ENCODE peak calls at places on chromosomes 5 and 9, in seven cellular contexts. One of them, this sample, is unnamed. For H3K4me1 and H3K36me3, the result is how much of the 10 kb centered on the place peaks cover.

GRCh38 chr5:118327389-118327788 is 661.0 kb downstream of the DTWD2 start:
- DNase-seq in body of pancreas: no peak
- DNase-seq in HCT116: no peak
- DNase-seq in aorta: no peak
- DNase-seq in mesenchymal stem cell: no peak
- DNase-seq in hepatocyte: no peak
- DNase-seq in psoas muscle: no peak
- DNase-seq in this sample: no peak

GRCh38 chr5:23007226-23007625 is 154.1 kb upstream of the CDH12 start:
- DNase-seq in body of pancreas: no peak
- DNase-seq in HCT116: no peak
- DNase-seq in aorta: no peak
- DNase-seq in mesenchymal stem cell: peak
- DNase-seq in hepatocyte: no peak
- DNase-seq in psoas muscle: no peak
- DNase-seq in this sample: no peak

GRCh38 chr5:173923236-173924104 is 35.3 kb downstream of the CPEB4 start:
- DNase-seq in body of pancreas: no peak
- DNase-seq in HCT116: no peak
- DNase-seq in aorta: no peak
- DNase-seq in mesenchymal stem cell: peak
- DNase-seq in hepatocyte: no peak
- DNase-seq in psoas muscle: no peak
- DNase-seq in this sample: peak

GRCh38 chr5:82153082-82153481 is 125.1 kb downstream of the RPS23 start:
- DNase-seq in body of pancreas: no peak
- DNase-seq in HCT116: no peak
- DNase-seq in aorta: no peak
- DNase-seq in mesenchymal stem cell: no peak
- DNase-seq in hepatocyte: no peak
- DNase-seq in psoas muscle: no peak
- DNase-seq in this sample: no peak

GRCh38 chr5:65121880-65122436 is 353.2 kb downstream of the CWC27 start:
- DNase-seq in body of pancreas: no peak
- DNase-seq in HCT116: no peak
- DNase-seq in aorta: no peak
- DNase-seq in mesenchymal stem cell: peak
- DNase-seq in hepatocyte: no peak
- DNase-seq in psoas muscle: no peak
- DNase-seq in this sample: peak

GRCh38 chr5:120778491-120779293 is 314.6 kb downstream of the PRR16 start:
- DNase-seq in body of pancreas: no peak
- DNase-seq in HCT116: no peak
- DNase-seq in aorta: no peak
- DNase-seq in mesenchymal stem cell: no peak
- DNase-seq in hepatocyte: no peak
- DNase-seq in psoas muscle: no peak
- DNase-seq in this sample: peak

GRCh38 chr5:167232675-167233074 is 1058.8 kb upstream of the WWC1 start:
- DNase-seq in body of pancreas: no peak
- DNase-seq in HCT116: no peak
- DNase-seq in aorta: no peak
- DNase-seq in mesenchymal stem cell: no peak
- DNase-seq in hepatocyte: no peak
- DNase-seq in psoas muscle: no peak
- DNase-seq in this sample: peak

GRCh38 chr9:684950-685340 is 156.6 kb upstream of the DMRT1 start:
- DNase-seq in body of pancreas: no peak
- DNase-seq in HCT116: no peak
- DNase-seq in aorta: no peak
- DNase-seq in mesenchymal stem cell: peak
- DNase-seq in hepatocyte: peak
- DNase-seq in psoas muscle: no peak
- DNase-seq in this sample: peak

GRCh38 chr5:5159282-5160108 is 19.4 kb downstream of the ADAMTS16 start:
- DNase-seq in body of pancreas: no peak
- DNase-seq in HCT116: no peak
- DNase-seq in aorta: no peak
- DNase-seq in mesenchymal stem cell: no peak
- DNase-seq in hepatocyte: no peak
- DNase-seq in psoas muscle: no peak
- DNase-seq in this sample: no peak

GRCh38 chr9:68500457-68501158 is 40.1 kb downstream of the TMEM252 start:
- DNase-seq in body of pancreas: no peak
- DNase-seq in HCT116: no peak
- DNase-seq in aorta: no peak
- DNase-seq in mesenchymal stem cell: peak
- DNase-seq in hepatocyte: peak
- DNase-seq in psoas muscle: no peak
- DNase-seq in this sample: peak

GRCh38 chr9:68497629-68498028 is 43.1 kb downstream of the TMEM252 start:
- DNase-seq in body of pancreas: no peak
- DNase-seq in HCT116: no peak
- DNase-seq in aorta: no peak
- DNase-seq in mesenchymal stem cell: no peak
- DNase-seq in hepatocyte: no peak
- DNase-seq in psoas muscle: no peak
- DNase-seq in this sample: no peak

GRCh38 chr9:68502279-68502678 is 38.4 kb downstream of the TMEM252 start:
- DNase-seq in body of pancreas: no peak
- DNase-seq in HCT116: no peak
- DNase-seq in aorta: no peak
- DNase-seq in mesenchymal stem cell: no peak
- DNase-seq in hepatocyte: no peak
- DNase-seq in psoas muscle: no peak
- DNase-seq in this sample: no peak

GRCh38 chr9:68498816-68499215 is 41.9 kb downstream of the TMEM252 start:
- DNase-seq in body of pancreas: no peak
- DNase-seq in HCT116: no peak
- DNase-seq in aorta: no peak
- DNase-seq in mesenchymal stem cell: no peak
- DNase-seq in hepatocyte: no peak
- DNase-seq in psoas muscle: no peak
- DNase-seq in this sample: no peak

GRCh38 chr9:68501159-68501506 is 39.5 kb downstream of the TMEM252 start:
- DNase-seq in body of pancreas: no peak
- DNase-seq in HCT116: no peak
- DNase-seq in aorta: no peak
- DNase-seq in mesenchymal stem cell: no peak
- DNase-seq in hepatocyte: no peak
- DNase-seq in psoas muscle: no peak
- DNase-seq in this sample: peak
- H3K4me1 ChIP-seq in body of pancreas: under half
- H3K4me1 ChIP-seq in HCT116: under half
- H3K4me1 ChIP-seq in aorta: under half
- H3K4me1 ChIP-seq in mesenchymal stem cell: under half
- H3K4me1 ChIP-seq in hepatocyte: under half
- H3K4me1 ChIP-seq in psoas muscle: under half
- H3K4me1 ChIP-seq in this sample: under half

GRCh38 chr5:140547508-140548299 is at the start of gene EIF4EBP3:
- DNase-seq in body of pancreas: peak
- DNase-seq in HCT116: peak
- DNase-seq in aorta: peak
- DNase-seq in mesenchymal stem cell: peak
- DNase-seq in hepatocyte: peak
- DNase-seq in psoas muscle: peak
- DNase-seq in this sample: peak
- H3K36me3 ChIP-seq in body of pancreas: under half
- H3K36me3 ChIP-seq in HCT116: under half
- H3K36me3 ChIP-seq in aorta: under half
- H3K36me3 ChIP-seq in mesenchymal stem cell: half or more
- H3K36me3 ChIP-seq in hepatocyte: under half
- H3K36me3 ChIP-seq in psoas muscle: half or more
- H3K36me3 ChIP-seq in this sample: half or more

GRCh38 chr5:145176041-145176440 is 659.1 kb downstream of the PRELID2 start:
- DNase-seq in body of pancreas: no peak
- DNase-seq in HCT116: no peak
- DNase-seq in aorta: no peak
- DNase-seq in mesenchymal stem cell: no peak
- DNase-seq in hepatocyte: no peak
- DNase-seq in psoas muscle: no peak
- DNase-seq in this sample: no peak
- H3K4me1 ChIP-seq in body of pancreas: under half
- H3K4me1 ChIP-seq in HCT116: under half
- H3K4me1 ChIP-seq in aorta: under half
- H3K4me1 ChIP-seq in mesenchymal stem cell: under half
- H3K4me1 ChIP-seq in hepatocyte: under half
- H3K4me1 ChIP-seq in psoas muscle: under half
- H3K4me1 ChIP-seq in this sample: under half

GRCh38 chr5:14685757-14686156 is 21.2 kb downstream of the OTULIN start:
- DNase-seq in body of pancreas: peak
- DNase-seq in HCT116: peak
- DNase-seq in aorta: no peak
- DNase-seq in mesenchymal stem cell: peak
- DNase-seq in hepatocyte: peak
- DNase-seq in psoas muscle: no peak
- DNase-seq in this sample: peak
- H3K36me3 ChIP-seq in body of pancreas: under half
- H3K36me3 ChIP-seq in HCT116: under half
- H3K36me3 ChIP-seq in aorta: under half
- H3K36me3 ChIP-seq in mesenchymal stem cell: half or more
- H3K36me3 ChIP-seq in hepatocyte: under half
- H3K36me3 ChIP-seq in psoas muscle: half or more
- H3K36me3 ChIP-seq in this sample: half or more